ENCODE peak calls at places on chromosomes 3 and 15, in seven cellular contexts. One of them, this sample, is unnamed.

GRCh38 chr15:96356494-96357455 is 26.3 kb downstream of the NR2F2 start:
- DNase-seq in hepatic stellate cell: peak
- DNase-seq in fibroblast of mammary gland: peak
- DNase-seq in choroid plexus epithelial cell: peak
- DNase-seq in AG08396: peak
- DNase-seq in breast epithelium: peak
- DNase-seq in PC-9: peak
- DNase-seq in this sample: peak

GRCh38 chr15:40238481-40238926 is 359 bp upstream of the PAK6 start:
- DNase-seq in hepatic stellate cell: no peak
- DNase-seq in fibroblast of mammary gland: no peak
- DNase-seq in choroid plexus epithelial cell: no peak
- DNase-seq in AG08396: no peak
- DNase-seq in breast epithelium: no peak
- DNase-seq in PC-9: no peak
- DNase-seq in this sample: no peak

GRCh38 chr3:86653801-86654200 is 337.1 kb downstream of the VGLL3 start:
- DNase-seq in hepatic stellate cell: no peak
- DNase-seq in fibroblast of mammary gland: no peak
- DNase-seq in choroid plexus epithelial cell: no peak
- DNase-seq in AG08396: no peak
- DNase-seq in breast epithelium: no peak
- DNase-seq in PC-9: no peak
- DNase-seq in this sample: no peak

GRCh38 chr3:183912895-183913579 is 28.4 kb upstream of the PARL start:
- DNase-seq in hepatic stellate cell: no peak
- DNase-seq in fibroblast of mammary gland: no peak
- DNase-seq in choroid plexus epithelial cell: no peak
- DNase-seq in AG08396: no peak
- DNase-seq in breast epithelium: no peak
- DNase-seq in PC-9: peak
- DNase-seq in this sample: no peak

GRCh38 chr15:87710406-87710805 is 546.1 kb downstream of the NTRK3 start:
- DNase-seq in hepatic stellate cell: no peak
- DNase-seq in fibroblast of mammary gland: peak
- DNase-seq in choroid plexus epithelial cell: no peak
- DNase-seq in AG08396: no peak
- DNase-seq in breast epithelium: no peak
- DNase-seq in PC-9: no peak
- DNase-seq in this sample: peak

GRCh38 chr15:42059661-42060476 is 34.5 kb downstream of the PLA2G4D start:
- DNase-seq in hepatic stellate cell: peak
- DNase-seq in fibroblast of mammary gland: peak
- DNase-seq in choroid plexus epithelial cell: peak
- DNase-seq in AG08396: peak
- DNase-seq in breast epithelium: no peak
- DNase-seq in PC-9: no peak
- DNase-seq in this sample: peak

GRCh38 chr15:49309889-49310288 is 113.2 kb upstream of the FGF7 start:
- DNase-seq in hepatic stellate cell: no peak
- DNase-seq in fibroblast of mammary gland: no peak
- DNase-seq in choroid plexus epithelial cell: peak
- DNase-seq in AG08396: no peak
- DNase-seq in breast epithelium: no peak
- DNase-seq in PC-9: no peak
- DNase-seq in this sample: peak

GRCh38 chr3:183775781-183776180 is 49.6 kb downstream of the MAP6D1 start:
- DNase-seq in hepatic stellate cell: no peak
- DNase-seq in fibroblast of mammary gland: no peak
- DNase-seq in choroid plexus epithelial cell: peak
- DNase-seq in AG08396: no peak
- DNase-seq in breast epithelium: no peak
- DNase-seq in PC-9: no peak
- DNase-seq in this sample: no peak

GRCh38 chr3:86225461-86225860 is 765.5 kb downstream of the VGLL3 start:
- DNase-seq in hepatic stellate cell: no peak
- DNase-seq in fibroblast of mammary gland: no peak
- DNase-seq in choroid plexus epithelial cell: peak
- DNase-seq in AG08396: no peak
- DNase-seq in breast epithelium: no peak
- DNase-seq in PC-9: no peak
- DNase-seq in this sample: no peak

GRCh38 chr15:59437473-59437776 is 561 bp upstream of the FAM81A start:
- DNase-seq in hepatic stellate cell: no peak
- DNase-seq in fibroblast of mammary gland: no peak
- DNase-seq in choroid plexus epithelial cell: no peak
- DNase-seq in AG08396: no peak
- DNase-seq in breast epithelium: no peak
- DNase-seq in PC-9: no peak
- DNase-seq in this sample: no peak

GRCh38 chr3:86949850-86950249 is 41.1 kb downstream of the VGLL3 start:
- DNase-seq in hepatic stellate cell: no peak
- DNase-seq in fibroblast of mammary gland: peak
- DNase-seq in choroid plexus epithelial cell: peak
- DNase-seq in AG08396: no peak
- DNase-seq in breast epithelium: no peak
- DNase-seq in PC-9: no peak
- DNase-seq in this sample: no peak

GRCh38 chr3:52498134-52499054 is 3.3 kb downstream of the STAB1 start:
- DNase-seq in hepatic stellate cell: no peak
- DNase-seq in fibroblast of mammary gland: peak
- DNase-seq in choroid plexus epithelial cell: peak
- DNase-seq in AG08396: no peak
- DNase-seq in breast epithelium: no peak
- DNase-seq in PC-9: no peak
- DNase-seq in this sample: peak

GRCh38 chr3:140850210-140850955 is 91.3 kb upstream of the SLC25A36 start:
- DNase-seq in hepatic stellate cell: no peak
- DNase-seq in fibroblast of mammary gland: no peak
- DNase-seq in choroid plexus epithelial cell: no peak
- DNase-seq in AG08396: no peak
- DNase-seq in breast epithelium: no peak
- DNase-seq in PC-9: no peak
- DNase-seq in this sample: no peak

GRCh38 chr3:128849776-128850542 is 29.5 kb upstream of the ACAD9 start:
- DNase-seq in hepatic stellate cell: no peak
- DNase-seq in fibroblast of mammary gland: peak
- DNase-seq in choroid plexus epithelial cell: peak
- DNase-seq in AG08396: no peak
- DNase-seq in breast epithelium: no peak
- DNase-seq in PC-9: no peak
- DNase-seq in this sample: peak

GRCh38 chr3:186732169-186732766 is 15.1 kb downstream of the KNG1 start:
- DNase-seq in hepatic stellate cell: no peak
- DNase-seq in fibroblast of mammary gland: no peak
- DNase-seq in choroid plexus epithelial cell: no peak
- DNase-seq in AG08396: no peak
- DNase-seq in breast epithelium: no peak
- DNase-seq in PC-9: no peak
- DNase-seq in this sample: no peak

GRCh38 chr3:167493240-167493639 is 19.4 kb upstream of the SERPINI2 start:
- DNase-seq in hepatic stellate cell: no peak
- DNase-seq in fibroblast of mammary gland: peak
- DNase-seq in choroid plexus epithelial cell: no peak
- DNase-seq in AG08396: no peak
- DNase-seq in breast epithelium: no peak
- DNase-seq in PC-9: no peak
- DNase-seq in this sample: no peak

GRCh38 chr3:169744332-169745054 is 20.4 kb downstream of the TERC start:
- DNase-seq in hepatic stellate cell: no peak
- DNase-seq in fibroblast of mammary gland: peak
- DNase-seq in choroid plexus epithelial cell: peak
- DNase-seq in AG08396: no peak
- DNase-seq in breast epithelium: no peak
- DNase-seq in PC-9: no peak
- DNase-seq in this sample: peak